ENCODE peak calls at places on chromosomes 5 and 9, in nine cellular contexts. A is stomach, Z is A172, N is astrocyte of the spinal cord, P is epithelial cell of proximal tubule, R is NCI-H69, T is Calu3, S is GM18507, K is lower leg skin. Y is an unnamed sample.

GRCh38 chr9:3451956-3452355 is 73.8 kb downstream of the RFX3 start:
- DNase-seq in A (no peak), Z (no peak), N (no peak), P (no peak), R (no peak), T (no peak), S (no peak), K (no peak), Y (no peak)

GRCh38 chr5:120139039-120139438 is 325.1 kb upstream of the PRR16 start:
- DNase-seq in A (no peak), Z (peak), N (peak), P (peak), R (no peak), T (peak), S (no peak), K (peak), Y (no peak)

GRCh38 chr9:132584616-132585560 is 2.5 kb downstream of the BARHL1 start:
- DNase-seq in A (no peak), Z (peak), N (no peak), P (no peak), R (no peak), T (no peak), S (no peak), K (no peak), Y (peak)

GRCh38 chr5:137054335-137054734 is 444.8 kb downstream of the SPOCK1 start:
- DNase-seq in A (no peak), Z (no peak), N (no peak), P (no peak), R (no peak), T (no peak), S (no peak), K (no peak), Y (no peak)

GRCh38 chr9:4967521-4967920 is 17.6 kb upstream of the JAK2 start:
- DNase-seq in A (no peak), Z (no peak), N (peak), P (no peak), R (no peak), T (no peak), S (no peak), K (no peak), Y (no peak)

GRCh38 chr5:151469992-151470391 is 22.6 kb downstream of the SLC36A1 start:
- DNase-seq in A (no peak), Z (no peak), N (no peak), P (no peak), R (peak), T (no peak), S (no peak), K (no peak), Y (no peak)

GRCh38 chr9:95852059-95853032 is 23.1 kb upstream of the ERCC6L2 start:
- DNase-seq in A (no peak), Z (peak), N (peak), P (peak), R (peak), T (no peak), S (peak), K (no peak), Y (peak)

GRCh38 chr9:109730228-109730627 is 49.8 kb upstream of the PALM2AKAP2 start:
- DNase-seq in A (no peak), Z (no peak), N (no peak), P (peak), R (peak), T (peak), S (no peak), K (no peak), Y (peak)

GRCh38 chr9:96026655-96027213 is 151.2 kb downstream of the ERCC6L2 start:
- DNase-seq in A (no peak), Z (no peak), N (no peak), P (no peak), R (no peak), T (no peak), S (no peak), K (no peak), Y (no peak)

GRCh38 chr9:109574061-109574882 is 76.2 kb upstream of the PTPN3 start:
- DNase-seq in A (no peak), Z (peak), N (peak), P (peak), R (peak), T (peak), S (no peak), K (no peak), Y (no peak)

GRCh38 chr9:69028754-69029153 is 6.8 kb upstream of the FXN start:
- DNase-seq in A (no peak), Z (no peak), N (peak), P (no peak), R (no peak), T (no peak), S (no peak), K (no peak), Y (no peak)

GRCh38 chr5:59698774-59699173 is 194.8 kb downstream of the PDE4D start:
- DNase-seq in A (no peak), Z (no peak), N (no peak), P (no peak), R (peak), T (no peak), S (no peak), K (no peak), Y (no peak)

GRCh38 chr5:173430394-173430793 is 102.2 kb upstream of the STC2 start:
- DNase-seq in A (no peak), Z (no peak), N (no peak), P (no peak), R (no peak), T (no peak), S (no peak), K (no peak), Y (no peak)

GRCh38 chr5:153135416-153135815 is 355.1 kb upstream of the GRIA1 start:
- DNase-seq in A (no peak), Z (peak), N (peak), P (no peak), R (no peak), T (no peak), S (no peak), K (no peak), Y (no peak)

GRCh38 chr9:6564370-6564769 is 81.2 kb downstream of the GLDC start:
- DNase-seq in A (no peak), Z (peak), N (peak), P (no peak), R (no peak), T (no peak), S (no peak), K (no peak), Y (no peak)

GRCh38 chr5:73831066-73831465 is 205.1 kb downstream of the ARHGEF28 start:
- DNase-seq in A (no peak), Z (no peak), N (no peak), P (no peak), R (no peak), T (no peak), S (no peak), K (no peak), Y (no peak)

GRCh38 chr5:144313147-144313726 is 142.6 kb downstream of the KCTD16 start:
- DNase-seq in A (no peak), Z (no peak), N (no peak), P (no peak), R (peak), T (no peak), S (no peak), K (no peak), Y (no peak)

GRCh38 chr5:93381057-93381456 is 200.0 kb downstream of the NR2F1-AS1 start:
- DNase-seq in A (no peak), Z (no peak), N (peak), P (no peak), R (peak), T (no peak), S (no peak), K (no peak), Y (no peak)

GRCh38 chr5:4906821-4907220 is 233.3 kb upstream of the ADAMTS16 start:
- DNase-seq in A (no peak), Z (no peak), N (no peak), P (no peak), R (no peak), T (no peak), S (no peak), K (no peak), Y (no peak)

GRCh38 chr5:7742241-7742656 is 108.7 kb downstream of the CFAP90 start:
- DNase-seq in A (peak), Z (peak), N (peak), P (no peak), R (no peak), T (no peak), S (no peak), K (no peak), Y (no peak)

GRCh38 chr5:57566914-57567313 is 84.3 kb upstream of the ACTBL2 start:
- DNase-seq in A (no peak), Z (no peak), N (peak), P (peak), R (no peak), T (no peak), S (no peak), K (no peak), Y (no peak)

Y was measured in PC-9.